ENCODE peak calls at places on chromosomes 7 and 10, in five cellular contexts. A, H, P, B and U are unnamed samples.

GRCh38 chr10:78190051-78190450 is 156.4 kb downstream of the RPS24 start:
- DNase-seq in H (no peak), B (no peak), P (no peak), A (no peak), U (no peak)

GRCh38 chr10:50362547-50363125 is 111.3 kb upstream of the ASAH2 start:
- DNase-seq in H (no peak), A (no peak), P (no peak), B (peak), U (no peak)

GRCh38 chr7:47405921-47406765 is 175.8 kb downstream of the TNS3 start:
- DNase-seq in P (peak), B (no peak), A (peak), H (peak), U (peak)

GRCh38 chr10:1047937-1048336 is 982 bp downstream of the IDI1 start:
- DNase-seq in H (no peak), A (no peak), B (no peak), P (no peak), U (peak)

GRCh38 chr7:70846208-70846607 is 285.7 kb upstream of the GALNT17 start:
- DNase-seq in A (no peak), H (no peak), B (no peak), P (no peak), U (no peak)

GRCh38 chr7:25148772-25149575 is 23.9 kb upstream of the CYCS start:
- DNase-seq in H (no peak), P (no peak), A (no peak), B (peak), U (no peak)

GRCh38 chr10:62527019-62527827 is 153.1 kb downstream of the ZNF365 start:
- DNase-seq in P (no peak), H (no peak), A (no peak), B (no peak), U (no peak)

GRCh38 chr7:39987641-39988347 is 37.7 kb downstream of the CDK13 start:
- DNase-seq in B (no peak), P (peak), H (no peak), A (no peak), U (no peak)

GRCh38 chr7:22397981-22398380 is 41.0 kb upstream of the RAPGEF5 start:
- DNase-seq in H (no peak), B (no peak), P (no peak), A (no peak), U (no peak)

GRCh38 chr7:133290041-133290440 is 37.2 kb downstream of the EXOC4 start:
- DNase-seq in A (no peak), B (peak), H (no peak), P (no peak), U (peak)

GRCh38 chr7:73507556-73507955 is 14.5 kb downstream of the BAZ1B start:
- DNase-seq in P (no peak), B (no peak), H (no peak), A (no peak), U (no peak)

GRCh38 chr10:43222296-43222695 is 44.6 kb downstream of the RASGEF1A start:
- DNase-seq in A (no peak), B (no peak), H (no peak), P (no peak), U (no peak)

GRCh38 chr7:43784030-43785001 is 25.8 kb downstream of the BLVRA start:
- DNase-seq in B (no peak), H (no peak), P (peak), A (no peak), U (peak)

GRCh38 chr10:105793071-105793470 is 1152.0 kb downstream of the SORCS3 start:
- DNase-seq in B (peak), A (no peak), P (no peak), H (no peak), U (no peak)

GRCh38 chr10:20606985-20607384 is 290.1 kb downstream of the NEBL start:
- DNase-seq in B (no peak), H (no peak), P (no peak), A (no peak), U (no peak)

GRCh38 chr7:137040745-137041144 is 172.3 kb downstream of the CHRM2 start:
- DNase-seq in A (no peak), B (no peak), P (peak), H (no peak), U (no peak)

GRCh38 chr10:3068968-3069737 is 1.8 kb downstream of the PFKP start:
- DNase-seq in B (no peak), H (no peak), P (no peak), A (no peak), U (peak)

GRCh38 chr7:70590126-70590854 is 541.7 kb upstream of the GALNT17 start:
- DNase-seq in A (no peak), H (no peak), B (no peak), P (no peak), U (no peak)

GRCh38 chr10:31319602-31320178 is 674 bp downstream of the ZEB1 start:
- DNase-seq in A (peak), H (no peak), P (no peak), B (no peak), U (no peak)

GRCh38 chr10:12656518-12657142 is 307.3 kb downstream of the CAMK1D start:
- DNase-seq in B (peak), P (peak), H (no peak), A (no peak), U (peak)

GRCh38 chr7:85090919-85091567 is 95.8 kb downstream of the SEMA3D start:
- DNase-seq in H (no peak), P (no peak), B (no peak), A (no peak), U (no peak)

GRCh38 chr7:2139004-2139652 is 93.6 kb downstream of the MAD1L1 start:
- DNase-seq in P (no peak), A (no peak), B (no peak), H (no peak), U (no peak)

GRCh38 chr7:15963206-15963605 is 276.7 kb upstream of the MEOX2 start:
- DNase-seq in P (no peak), A (no peak), B (no peak), H (no peak), U (no peak)

GRCh38 chr10:70234668-70235447 is 1.6 kb upstream of the PPA1 start:
- DNase-seq in P (no peak), B (no peak), A (no peak), H (no peak), U (peak)

GRCh38 chr7:150568714-150569113 is 1.5 kb downstream of the GIMAP4 start:
- DNase-seq in A (no peak), P (no peak), B (no peak), H (no peak), U (no peak)

GRCh38 chr10:86960003-86960862 is 1.8 kb downstream of the SNCG start:
- DNase-seq in P (peak), A (no peak), H (peak), B (peak), U (peak)

GRCh38 chr10:76839276-76839675 is 798.3 kb downstream of the KCNMA1 start:
- DNase-seq in A (no peak), P (no peak), H (no peak), B (no peak), U (no peak)

GRCh38 chr10:2077231-2077630 is 339.9 kb upstream of the ADARB2 start:
- DNase-seq in P (no peak), B (no peak), A (no peak), H (no peak), U (no peak)

GRCh38 chr7:17769918-17770317 is 170.4 kb downstream of the SNX13 start:
- DNase-seq in A (peak), H (peak), B (peak), P (peak), U (peak)

GRCh38 chr7:133582766-133583523 is 330.1 kb downstream of the EXOC4 start:
- DNase-seq in A (no peak), H (no peak), B (no peak), P (peak), U (peak)

GRCh38 chr10:16674147-16674703 is 143.0 kb downstream of the RSU1 start:
- DNase-seq in A (no peak), P (no peak), H (no peak), B (no peak), U (no peak)

GRCh38 chr10:24642921-24643678 is 80.6 kb downstream of the ARHGAP21 start:
- DNase-seq in H (no peak), P (peak), B (peak), A (no peak), U (peak)

GRCh38 chr10:93790454-93790853 is 32.7 kb downstream of the LGI1 start:
- DNase-seq in A (no peak), P (no peak), H (no peak), B (no peak), U (peak)

DNA sequence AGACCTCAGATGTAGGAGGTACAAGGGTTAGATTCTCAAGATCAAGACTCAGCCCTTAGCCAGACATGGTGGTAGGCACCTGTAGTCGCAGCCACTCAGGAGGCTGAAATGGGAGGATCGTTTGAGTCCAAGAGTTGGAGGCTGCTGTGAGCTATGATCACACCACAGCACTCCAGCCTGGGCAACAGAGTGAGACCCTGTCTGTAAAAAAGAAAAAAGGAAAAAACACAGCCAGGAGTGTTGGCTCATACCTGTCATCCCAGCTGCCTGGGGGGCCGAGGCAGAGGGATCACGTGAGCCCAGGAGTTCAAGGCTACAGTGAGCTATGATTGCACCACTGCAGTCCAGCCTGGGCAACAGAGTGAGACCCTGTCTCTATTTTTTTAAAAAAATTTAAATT is 69.3 kb downstream of the GTF2IRD1 start:
- DNase-seq in B (no peak), A (no peak), H (no peak), P (no peak), U (no peak)
- H3K27ac ChIP-seq in B (no peak), A (no peak), H (no peak), P (no peak), U (no peak)

DNA sequence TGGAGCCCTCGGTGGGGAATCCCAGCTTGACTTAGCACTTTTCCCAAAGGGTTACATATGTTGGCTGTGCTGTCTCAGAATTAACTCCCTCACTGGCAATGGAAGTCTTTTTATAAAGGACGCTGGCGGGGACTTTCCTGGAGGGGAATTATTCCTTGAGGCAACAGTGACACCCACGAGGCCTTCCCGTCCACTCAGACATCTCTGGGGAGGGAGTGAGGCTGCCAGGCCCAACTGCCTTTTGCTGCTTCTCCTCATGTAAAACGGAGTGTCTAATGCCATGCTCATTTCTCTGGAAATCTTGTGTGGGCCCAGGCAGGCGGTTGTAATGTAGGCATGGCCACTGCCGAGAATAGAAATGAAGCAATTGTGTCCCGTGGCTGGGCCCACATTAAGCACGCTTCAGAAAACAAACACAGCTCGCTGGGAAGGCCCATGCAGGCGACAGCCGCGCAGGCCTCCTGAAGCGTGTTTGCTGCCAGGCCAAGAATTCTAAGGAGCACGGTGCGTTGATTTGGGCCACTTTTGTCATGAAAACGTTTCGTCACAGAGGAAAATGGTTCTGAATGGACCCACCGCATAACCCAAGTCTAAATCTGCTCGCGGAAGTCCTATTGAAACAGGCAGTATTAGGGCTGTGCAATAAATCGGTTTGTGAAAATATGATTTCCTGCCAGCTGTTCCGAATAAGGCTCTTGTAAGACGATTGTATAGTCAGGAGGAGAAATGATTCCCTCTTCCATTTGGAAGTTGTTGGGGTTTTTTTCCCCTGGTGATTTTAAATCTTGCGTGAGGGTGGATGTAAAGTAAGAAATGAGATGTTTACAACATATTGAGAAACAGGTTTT is 104.1 kb upstream of the CHST15 start:
- DNase-seq in A (no peak), B (no peak), P (no peak), H (no peak), U (no peak)
- H3K27ac ChIP-seq in A (peak), B (no peak), P (no peak), H (peak), U (no peak)

GRCh38 chr7:115354925-115355324 is 433.0 kb downstream of the MDFIC start:
- DNase-seq in B (no peak), P (no peak), A (no peak), H (no peak), U (no peak)

GRCh38 chr7:115350764-115351163 is 428.9 kb downstream of the MDFIC start:
- DNase-seq in B (peak), H (no peak), A (no peak), P (no peak), U (no peak)

GRCh38 chr7:115356139-115356746 is 434.3 kb downstream of the MDFIC start:
- DNase-seq in A (no peak), P (peak), H (no peak), B (peak), U (peak)

GRCh38 chr7:115349635-115350034 is 427.7 kb downstream of the MDFIC start:
- DNase-seq in P (no peak), H (no peak), A (no peak), B (no peak), U (no peak)

GRCh38 chr7:115352375-115352774 is 430.5 kb downstream of the MDFIC start:
- DNase-seq in B (peak), P (peak), H (no peak), A (no peak), U (peak)
- H3K27ac ChIP-seq in B (peak), P (no peak), H (no peak), A (no peak), U (no peak)

GRCh38 chr10:35909291-35909690 is 267.2 kb upstream of the FZD8 start:
- DNase-seq in A (no peak), H (no peak), B (no peak), P (peak), U (no peak)

GRCh38 chr10:35911233-35911632 is 269.1 kb upstream of the FZD8 start:
- DNase-seq in B (no peak), H (no peak), A (no peak), P (peak), U (no peak)

GRCh38 chr10:35911954-35912353 is 269.9 kb upstream of the FZD8 start:
- DNase-seq in P (no peak), H (no peak), B (no peak), A (no peak), U (no peak)

GRCh38 chr10:35908451-35908850 is 266.4 kb upstream of the FZD8 start:
- DNase-seq in H (no peak), B (no peak), A (no peak), P (no peak), U (no peak)

DNA sequence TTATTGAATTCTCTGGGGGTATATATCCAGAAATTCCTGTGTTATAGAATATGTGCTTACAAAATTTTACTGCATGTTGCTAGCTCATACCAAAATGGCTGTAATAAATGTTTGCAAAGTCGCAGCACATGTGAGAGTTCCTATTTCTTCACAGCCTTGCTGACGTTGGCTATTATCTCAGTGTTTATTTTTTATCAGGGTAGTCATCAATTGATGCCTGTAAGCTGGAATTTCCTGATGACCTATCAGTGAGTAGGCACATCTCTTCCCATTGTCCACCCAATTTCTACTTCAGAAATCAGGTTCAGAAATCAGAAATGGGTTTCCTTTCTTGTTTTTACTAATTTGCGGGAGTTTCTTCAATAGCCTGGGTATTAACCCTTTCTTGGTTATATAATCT is 268.1 kb upstream of the FZD8 start:
- DNase-seq in B (peak), P (peak), A (no peak), H (no peak), U (peak)
- H3K27ac ChIP-seq in B (peak), P (no peak), A (no peak), H (no peak), U (no peak)

DNA sequence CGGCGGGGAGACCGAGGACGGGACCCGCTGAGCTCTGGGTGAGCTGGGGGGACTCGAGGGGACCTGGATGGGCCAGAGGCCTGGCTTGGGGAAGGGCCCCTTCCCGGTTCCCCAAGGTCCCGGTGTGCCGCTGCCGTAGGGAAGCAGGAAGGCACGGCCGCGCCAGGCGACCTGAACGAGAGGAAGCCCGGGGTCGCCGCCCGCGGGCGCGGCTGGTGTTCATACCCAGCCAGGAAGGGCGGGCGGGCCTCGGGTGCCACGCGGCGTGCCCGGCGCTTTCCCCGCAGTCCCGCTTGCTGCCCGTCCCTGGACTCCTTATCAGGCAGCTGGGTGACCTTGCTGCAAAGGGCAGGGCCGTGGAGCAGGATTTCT is 38.0 kb downstream of the ZNF777 start:
- DNase-seq in A (no peak), H (peak), B (no peak), P (no peak), U (no peak)
- H3K27ac ChIP-seq in A (no peak), H (peak), B (no peak), P (no peak), U (no peak)

GRCh38 chr7:116497708-116498107 is 1.8 kb upstream of the CAV2 start:
- DNase-seq in H (no peak), A (no peak), B (no peak), P (peak), U (no peak)

GRCh38 chr7:116501425-116502167 is 2.1 kb downstream of the CAV2 start:
- DNase-seq in A (no peak), H (peak), P (peak), B (peak), U (no peak)

GRCh38 chr7:116496653-116497052 is 2.9 kb upstream of the CAV2 start:
- DNase-seq in H (no peak), P (no peak), A (no peak), B (no peak), U (no peak)

GRCh38 chr7:116500071-116500853 is 724 bp downstream of the CAV2 start:
- DNase-seq in P (peak), H (peak), A (peak), B (peak), U (peak)

GRCh38 chr7:116499168-116500070 is at the start of gene CAV2:
- DNase-seq in P (peak), A (peak), H (peak), B (peak), U (peak)
- H3K27ac ChIP-seq in P (no peak), A (peak), H (peak), B (peak), U (peak)

DNA sequence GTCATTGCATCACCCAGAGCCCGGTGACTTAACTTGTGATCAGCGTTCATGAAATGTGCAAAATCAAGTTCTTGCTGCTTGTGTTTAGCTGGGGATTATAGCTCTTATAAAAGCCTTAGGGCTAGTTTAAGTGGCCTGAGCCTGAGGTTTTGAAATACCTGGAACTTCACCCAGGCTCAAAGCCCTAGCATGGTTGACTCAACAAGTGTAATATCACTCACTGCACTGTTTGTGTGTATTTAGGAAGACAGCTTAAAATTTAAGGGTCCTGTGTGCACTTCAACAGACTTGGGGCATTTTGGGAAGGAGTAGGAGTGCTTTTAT is 489.5 kb downstream of the GATA3 start:
- DNase-seq in B (peak), H (no peak), A (peak), P (peak), U (no peak)
- H3K27ac ChIP-seq in B (peak), H (no peak), A (no peak), P (no peak), U (no peak)

GRCh38 chr10:124701038-124701365 is 43.2 kb downstream of the FAM53B start:
- DNase-seq in H (no peak), A (no peak), P (no peak), B (no peak), U (no peak)

GRCh38 chr10:124700293-124701037 is 43.7 kb downstream of the FAM53B start:
- DNase-seq in H (no peak), A (no peak), P (no peak), B (no peak), U (no peak)

GRCh38 chr10:124701881-124702656 is 42.1 kb downstream of the FAM53B start:
- DNase-seq in B (no peak), P (peak), A (no peak), H (peak), U (peak)

GRCh38 chr10:124699471-124700292 is 44.5 kb downstream of the FAM53B start:
- DNase-seq in H (peak), A (no peak), B (no peak), P (no peak), U (no peak)

DNA sequence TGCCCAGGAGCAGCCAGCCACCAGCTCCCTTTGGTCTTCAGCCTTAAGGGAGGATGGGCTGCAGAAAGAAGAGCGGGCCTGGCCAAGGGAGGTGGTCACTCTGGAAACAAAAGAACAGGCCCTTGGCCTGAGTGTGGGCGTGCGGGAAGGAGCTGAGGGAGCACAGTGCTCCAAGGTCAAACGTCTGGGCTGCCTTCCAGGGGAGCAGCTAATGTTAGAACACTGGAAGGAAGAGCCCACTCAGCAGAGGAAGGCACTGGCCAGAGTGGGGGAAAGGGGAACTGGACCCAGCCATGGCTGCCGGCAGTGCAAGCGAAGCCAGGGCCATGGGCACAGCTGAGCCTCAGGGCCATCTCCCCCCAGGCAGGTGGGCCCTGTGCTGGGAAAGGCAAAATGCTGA is 42.7 kb downstream of the FAM53B start:
- DNase-seq in P (no peak), H (peak), A (peak), B (no peak), U (peak)
- H3K27ac ChIP-seq in P (no peak), H (peak), A (peak), B (no peak), U (no peak)

GRCh38 chr10:104307576-104308438 is 30.5 kb downstream of the ITPRIP start:
- DNase-seq in P (no peak), B (no peak), H (no peak), A (no peak), U (no peak)
- H3K27ac ChIP-seq in P (no peak), B (no peak), H (peak), A (peak), U (no peak)